ENCODE peak calls at places on chromosome 11, in five cellular contexts. N is A549, E is OCI-LY7, D is GM12878, O is gastrocnemius medialis. V is an unnamed sample.

GRCh38 chr11:3841426-3842304 is 906 bp upstream of the RHOG start:
- DNase-seq in N (peak; percentile 93), E (peak; percentile 90), D (peak; percentile 79), O (peak; percentile 68), V (peak; percentile 90)

GRCh38 chr11:35163707-35164496 is 24.9 kb downstream of the CD44 start:
- DNase-seq in N (no peak), E (peak; percentile 65), D (no peak), O (no peak), V (no peak)

GRCh38 chr11:36023922-36024321 is 80.1 kb downstream of the LDLRAD3 start:
- DNase-seq in N (no peak), E (no peak), D (no peak), O (no peak), V (no peak)

GRCh38 chr11:126197277-126197939 is 14.0 kb downstream of the RPUSD4 start:
- DNase-seq in N (no peak), E (no peak), D (no peak), O (peak; percentile 88), V (no peak)

GRCh38 chr11:59429924-59430516 is 3.8 kb upstream of the OR5A2 start:
- DNase-seq in N (peak; percentile 50), E (peak; percentile 78), D (peak; percentile 61), O (no peak), V (no peak)

GRCh38 chr11:40797981-40798380 is 661.5 kb downstream of the LRRC4C start:
- DNase-seq in N (no peak), E (no peak), D (no peak), O (no peak), V (no peak)

GRCh38 chr11:74966651-74967050 is 17.6 kb downstream of the SPCS2 start:
- DNase-seq in N (no peak), E (no peak), D (no peak), O (no peak), V (no peak)

GRCh38 chr11:128575174-128575955 is 12.0 kb downstream of the ETS1 start:
- DNase-seq in N (no peak), E (no peak), D (no peak), O (no peak), V (no peak)

GRCh38 chr11:125224391-125225015 is 60.0 kb downstream of the PKNOX2 start:
- DNase-seq in N (no peak), E (no peak), D (no peak), O (no peak), V (peak; percentile 77)

GRCh38 chr11:134030853-134031252 is 38.0 kb upstream of the JAM3 start:
- DNase-seq in N (no peak), E (no peak), D (no peak), O (no peak), V (no peak)

GRCh38 chr11:17386331-17387084 is 2.0 kb downstream of the KCNJ11 start:
- DNase-seq in N (peak; percentile 69), E (peak; percentile 69), D (no peak), O (peak; percentile 85), V (peak; percentile 84)

GRCh38 chr11:31246451-31247165 is 122.9 kb downstream of the DCDC1 start:
- DNase-seq in N (no peak), E (no peak), D (no peak), O (peak; percentile 55), V (no peak)

GRCh38 chr11:44300881-44301855 is 8.8 kb downstream of the ALX4 start:
- DNase-seq in N (peak; percentile 72), E (no peak), D (no peak), O (no peak), V (no peak)

GRCh38 chr11:129455756-129456436 is 80.2 kb downstream of the BARX2 start:
- DNase-seq in N (no peak), E (no peak), D (no peak), O (no peak), V (no peak)

GRCh38 chr11:73752903-73753302 is 8.0 kb downstream of the RAB6A start:
- DNase-seq in N (no peak), E (no peak), D (no peak), O (no peak), V (no peak)

GRCh38 chr11:133311230-133311629 is 221.1 kb downstream of the OPCML start:
- DNase-seq in N (no peak), E (no peak), D (no peak), O (no peak), V (no peak)

GRCh38 chr11:75268626-75269366 is 28.2 kb downstream of the TPBGL start:
- DNase-seq in N (no peak), E (no peak), D (no peak), O (no peak), V (peak; percentile 5)

GRCh38 chr11:125945011-125945796 is 640 bp upstream of the VSIG10L2 start:
- DNase-seq in N (no peak), E (no peak), D (no peak), O (no peak), V (no peak)

GRCh38 chr11:7353100-7353499 is 101.4 kb downstream of the SYT9 start:
- DNase-seq in N (peak; percentile 43), E (peak; percentile 68), D (peak; percentile 7), O (no peak), V (no peak)

GRCh38 chr11:69535928-69536327 is 54.5 kb downstream of the LINC01488 start:
- DNase-seq in N (no peak), E (no peak), D (no peak), O (no peak), V (no peak)

GRCh38 chr11:95652002-95652472 is 137.5 kb downstream of the FAM76B start:
- DNase-seq in N (no peak), E (no peak), D (no peak), O (no peak), V (no peak)

GRCh38 chr11:76551400-76551799 is 106.6 kb downstream of the EMSY start:
- DNase-seq in N (no peak), E (peak; percentile 9), D (no peak), O (no peak), V (no peak)

GRCh38 chr11:76550781-76551180 is 106.0 kb downstream of the EMSY start:
- DNase-seq in N (no peak), E (no peak), D (no peak), O (no peak), V (no peak)

GRCh38 chr11:76554767-76555166 is 109.9 kb downstream of the EMSY start:
- DNase-seq in N (no peak), E (no peak), D (no peak), O (no peak), V (no peak)

GRCh38 chr11:76553554-76554476 is 109.0 kb downstream of the EMSY start:
- DNase-seq in N (no peak), E (no peak), D (no peak), O (no peak), V (no peak)

GRCh38 chr11:76552987-76553386 is 108.2 kb downstream of the EMSY start:
- DNase-seq in N (no peak), E (no peak), D (no peak), O (no peak), V (no peak)
- H3K27ac ChIP-seq in N (no peak overlapping the region), E (no peak overlapping the region), D (no peak overlapping the region), O (no peak overlapping the region), V (no peak overlapping the region)

GRCh38 chr11:67261635-67261941 is 4.7 kb upstream of the GRK2 start:
- DNase-seq in N (no peak), E (no peak), D (no peak), O (no peak), V (no peak)
- H3K4me3 ChIP-seq in N (peak overlapping the region; percentile 23), E (peak overlapping the region; percentile 39), D (peak overlapping the region; percentile 17), O (peak overlapping the region; percentile 45), V (peak overlapping the region; percentile 20)

GRCh38 chr11:19511066-19511412 is 201.6 kb upstream of the NAV2 start:
- DNase-seq in N (no peak), E (no peak), D (no peak), O (no peak), V (no peak)
- TF ChIP-seq CTCF in N (no peak), E (no peak), D (no peak), O (no peak), V (no peak)

DNA sequence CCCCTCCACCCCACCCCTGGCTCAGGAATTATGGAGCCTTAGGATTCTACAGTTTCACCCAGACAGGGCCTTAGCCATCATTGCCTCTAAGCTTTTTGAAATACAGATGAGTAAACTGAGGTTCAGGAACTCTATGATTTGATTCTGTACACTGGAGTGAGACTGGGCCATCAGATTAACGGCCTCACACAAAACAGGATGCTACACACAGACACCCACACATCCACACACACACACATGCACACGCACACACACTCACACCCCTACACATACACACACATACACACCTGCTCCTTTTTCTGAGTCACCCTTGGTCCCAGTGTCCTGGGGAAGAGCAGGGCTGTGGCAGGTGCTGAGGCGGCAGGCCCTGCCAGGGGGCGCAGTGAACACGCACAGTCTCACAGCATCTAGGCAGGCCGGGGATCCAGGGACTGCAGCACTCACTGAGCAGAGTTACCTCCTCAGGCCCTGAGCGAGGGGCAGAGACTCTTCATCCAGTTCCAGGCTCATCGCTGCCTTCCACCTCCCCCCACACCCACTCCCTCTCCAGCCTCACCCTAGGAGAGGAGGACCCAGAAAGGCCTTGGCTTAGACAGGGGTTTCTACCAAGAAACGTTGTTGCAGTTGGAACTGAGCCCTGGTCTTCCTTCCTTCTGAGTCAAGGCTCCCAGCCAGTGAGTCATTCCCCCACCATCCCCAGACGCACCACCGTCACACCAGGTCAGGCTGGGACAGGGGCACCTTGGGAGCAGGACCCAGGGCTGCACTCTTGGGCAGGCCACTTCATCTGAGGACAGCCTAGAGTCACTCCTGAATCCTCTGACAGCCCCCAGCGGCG is 89.8 kb upstream of the PARVA start:
- DNase-seq in N (peak; percentile 95), E (no peak), D (no peak), O (no peak), V (peak; percentile 98)
- H3K27ac ChIP-seq in N (peak overlapping the region; percentile 94), E (no peak overlapping the region), D (no peak overlapping the region), O (peak overlapping the region; percentile 46), V (peak overlapping the region; percentile 92)

V was measured in ascending aorta.